ENCODE peak calls at places on chromosomes 4 and X, in four cellular contexts. T is K562, H is HepG2, B is WTC11. W is an unnamed sample.

GRCh38 chrX:153582896-153583295 is 16.0 kb downstream of the CCNQ start:
- DNase-seq in B (no peak), H (peak; percentile 7), T (peak; percentile 50), W (no peak)

GRCh38 chr4:170868191-170868590 is 778.4 kb upstream of the AADAT start:
- DNase-seq in B (no peak), T (no peak), H (no peak), W (no peak)

GRCh38 chr4:20493761-20494353 is 206.4 kb upstream of the PACRGL start:
- DNase-seq in H (no peak), T (no peak), B (no peak), W (no peak)

GRCh38 chrX:13747836-13748235 is 13.3 kb downstream of the OFD1 start:
- DNase-seq in B (peak; percentile 13), T (peak; percentile 19), H (peak; percentile 21), W (peak; percentile 29)

GRCh38 chr4:126799471-126799870 is 833.3 kb upstream of the INTU start:
- DNase-seq in B (no peak), H (no peak), T (no peak), W (no peak)

GRCh38 chr4:79682801-79683217 is 274.8 kb upstream of the GK2 start:
- DNase-seq in T (no peak), B (peak; percentile 10), H (no peak), W (no peak)

GRCh38 chr4:164081371-164081770 is 586.9 kb downstream of the TMA16 start:
- DNase-seq in T (no peak), B (no peak), H (no peak), W (no peak)

GRCh38 chr4:85807247-85807915 is 332.4 kb downstream of the ARHGAP24 start:
- DNase-seq in B (no peak), T (no peak), H (no peak), W (no peak)

GRCh38 chrX:40035726-40036125 is 62.0 kb downstream of the BCOR start:
- DNase-seq in B (no peak), H (peak; percentile 18), T (no peak), W (no peak)

GRCh38 chr4:108730579-108730978 is 32.3 kb downstream of the ETNPPL start:
- DNase-seq in B (no peak), T (no peak), H (peak; percentile 70), W (no peak)

GRCh38 chr4:121978169-121978516 is 26.3 kb upstream of the TRPC3 start:
- DNase-seq in B (no peak), H (no peak), T (no peak), W (no peak)

GRCh38 chr4:136855886-136856285 is 676.4 kb downstream of the PCDH18 start:
- DNase-seq in T (no peak), H (no peak), B (no peak), W (no peak)

GRCh38 chr4:107247738-107248137 is 211.6 kb upstream of the DKK2 start:
- DNase-seq in T (no peak), B (no peak), H (no peak), W (no peak)

GRCh38 chrX:80808854-80809493 is 703 bp downstream of the BRWD3 start:
- DNase-seq in B (peak; percentile 12), H (no peak), T (no peak), W (no peak)

GRCh38 chr4:76850010-76850441 is 47.9 kb downstream of the SOWAHB start:
- DNase-seq in H (peak; percentile 62), B (no peak), T (no peak), W (no peak)

GRCh38 chrX:38754102-38754790 is 47.0 kb upstream of the MID1IP1 start:
- DNase-seq in H (peak; percentile 19), T (peak; percentile 39), B (peak; percentile 12), W (peak; percentile 40)

GRCh38 chrX:115226929-115227328 is 7.0 kb downstream of the LRCH2 start:
- DNase-seq in T (no peak), B (peak; percentile 13), H (peak; percentile 33), W (no peak)

GRCh38 chr4:90025248-90025647 is 101.9 kb upstream of the CCSER1 start:
- DNase-seq in T (no peak), B (no peak), H (no peak), W (no peak)

GRCh38 chrX:103734125-103734760 is 23.5 kb downstream of the TMEM31 start:
- DNase-seq in B (no peak), T (no peak), H (no peak), W (no peak)

GRCh38 chr4:105979506-105979905 is 84.2 kb downstream of the NPNT start:
- DNase-seq in H (no peak), B (no peak), T (no peak), W (no peak)

GRCh38 chr4:153402366-153402765 is 57.9 kb downstream of the MND1 start:
- DNase-seq in H (no peak), T (no peak), B (no peak), W (no peak)

GRCh38 chr4:100100985-100101384 is 89.3 kb downstream of the DDIT4L start:
- DNase-seq in B (no peak), T (no peak), H (no peak), W (no peak)

GRCh38 chrX:11341274-11342256 is 48.4 kb downstream of the AMELX start:
- DNase-seq in T (peak; percentile 49), B (no peak), H (no peak), W (no peak)

GRCh38 chr4:38664704-38665401 is 854 bp downstream of the KLF3 start:
- DNase-seq in T (no peak), B (peak; percentile 56), H (peak; percentile 52), W (peak; percentile 20)

GRCh38 chr4:40976343-40976742 is 226.6 kb downstream of the NSUN7 start:
- DNase-seq in T (peak; percentile 33), H (peak; percentile 57), B (peak; percentile 26), W (peak; percentile 15)

GRCh38 chr4:169620846-169621228 is 459 bp downstream of the CLCN3 start:
- DNase-seq in T (no peak), H (peak; percentile 16), B (no peak), W (no peak)

GRCh38 chrX:9656277-9656676 is 109.4 kb downstream of the GPR143 start:
- DNase-seq in B (no peak), H (peak; percentile 57), T (no peak), W (no peak)

GRCh38 chr4:151806511-151806927 is 45.7 kb upstream of the GATB start:
- DNase-seq in B (no peak), H (no peak), T (no peak), W (no peak)

GRCh38 chr4:54767376-54767775 is 109.6 kb downstream of the KIT start:
- DNase-seq in T (no peak), B (no peak), H (no peak), W (no peak)

GRCh38 chr4:54764501-54764900 is 106.7 kb downstream of the KIT start:
- DNase-seq in T (no peak), H (no peak), B (no peak), W (no peak)
- TF ChIP-seq ELF4 in T (no peak), H (no peak), B (no peak), W (no peak)

DNA sequence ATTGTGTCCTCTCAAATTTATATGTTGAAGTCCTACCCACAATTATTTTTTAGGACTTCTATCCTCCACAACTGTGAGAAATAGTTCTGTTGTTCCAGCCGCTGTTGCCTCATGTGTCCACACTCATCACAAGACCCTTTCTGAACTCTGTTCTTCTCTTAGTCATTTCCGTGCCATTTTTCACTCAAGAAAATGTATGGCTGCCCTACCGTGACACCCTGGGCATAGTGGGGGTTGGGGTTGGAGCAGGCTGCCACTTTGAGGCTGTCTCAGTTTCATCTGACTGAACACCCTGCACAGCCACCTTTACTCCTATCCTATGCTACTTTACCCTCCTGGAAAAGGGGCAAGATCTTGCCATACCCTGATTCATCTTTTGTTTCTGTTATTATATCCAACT is 319.1 kb downstream of the TENM3 start:
- DNase-seq in T (no peak), H (no peak), B (no peak), W (no peak)
- TF ChIP-seq ELF4 in T (no peak), H (no peak), B (no peak), W (no peak)

GRCh38 chr4:15186149-15186548 is 183.9 kb downstream of the CPEB2 start:
- DNase-seq in B (no peak), T (no peak), H (no peak), W (no peak)

GRCh38 chr4:15186826-15187225 is 184.5 kb downstream of the CPEB2 start:
- DNase-seq in T (no peak), B (no peak), H (no peak), W (no peak)

GRCh38 chr4:15182600-15183222 is 180.4 kb downstream of the CPEB2 start:
- DNase-seq in B (no peak), H (no peak), T (no peak), W (no peak)
- TF ChIP-seq ELF4 in B (no peak), H (no peak), T (no peak), W (no peak)

GRCh38 chr4:55321707-55322264 is 24.3 kb upstream of the SRD5A3 start:
- DNase-seq in H (peak; percentile 59), T (peak; percentile 65), B (peak; percentile 83), W (peak; percentile 61)
- TF ChIP-seq ELF4 in H (no peak), T (no peak), B (no peak), W (no peak)

GRCh38 chrX:85544609-85545008 is 165.1 kb upstream of the POF1B start:
- DNase-seq in T (no peak), H (no peak), B (no peak), W (no peak)
- TF ChIP-seq ELF4 in T (no peak), H (no peak), B (no peak), W (no peak)

GRCh38 chrX:134423606-134424005 is 36.4 kb upstream of the HPRT1 start:
- DNase-seq in T (peak; percentile 10), H (peak; percentile 3), B (no peak), W (peak; percentile 41)
- TF ChIP-seq ELF4 in T (no peak), H (no peak), B (no peak), W (no peak)

DNA sequence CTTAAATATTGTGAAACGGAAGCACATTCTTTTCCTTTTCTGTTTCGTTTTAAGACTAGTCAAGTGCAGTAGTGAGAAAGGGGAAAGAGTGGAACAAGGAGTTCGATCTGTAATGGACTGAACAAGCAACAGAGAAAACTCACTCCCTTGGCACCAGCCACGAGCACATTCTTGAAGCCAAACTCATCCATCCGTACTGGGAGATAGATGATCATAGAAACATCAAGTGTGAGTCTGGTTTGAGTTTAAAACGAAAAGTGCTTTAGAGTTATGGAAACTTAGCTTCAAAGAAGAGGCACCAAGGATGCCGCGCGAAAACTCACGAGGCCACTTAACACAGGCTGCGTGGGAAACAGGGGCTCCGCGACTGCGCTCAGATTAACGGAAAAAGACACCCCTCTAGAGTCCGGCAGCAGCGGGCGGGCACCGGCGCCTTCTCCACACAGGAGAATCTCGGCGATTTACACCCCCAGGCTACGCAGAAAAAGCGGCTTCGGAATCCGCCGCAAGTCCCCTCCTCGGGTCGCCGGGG is 676 bp downstream of the FAM53A start:
- DNase-seq in T (no peak), B (peak; percentile 42), H (no peak), W (no peak)
- TF ChIP-seq ELF4 in T (no peak), B (no peak), H (no peak), W (no peak)

DNA sequence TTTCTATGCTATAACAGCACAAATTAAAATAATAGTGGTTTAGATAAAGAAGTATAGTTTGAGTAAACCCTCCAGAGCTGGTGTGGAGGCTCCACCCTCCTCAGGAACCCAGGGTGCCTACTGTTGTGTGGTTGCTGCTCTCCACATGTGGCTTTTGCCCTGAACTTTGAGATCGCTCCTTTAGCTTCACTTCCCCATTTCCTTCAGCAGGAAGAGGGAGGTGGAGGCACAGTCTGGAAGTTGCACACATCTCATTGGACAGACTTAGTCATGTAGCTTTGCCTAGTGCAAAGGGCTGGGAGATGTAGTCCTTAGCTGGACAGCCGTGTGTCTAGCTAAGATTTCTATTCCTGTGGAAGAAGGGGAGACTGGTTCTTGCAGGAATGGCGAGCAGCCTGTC is 37.9 kb downstream of the RGS12 start:
- DNase-seq in T (no peak), H (no peak), B (no peak), W (no peak)
- TF ChIP-seq ELF4 in T (no peak), H (no peak), B (no peak), W (no peak)